ENCODE peak calls at places on chromosomes 4 and X, in four cellular contexts. H is A549, J is lower leg skin, K is HFFc6. C is an unnamed sample.

GRCh38 chr4:48046059-48046458 is 29.5 kb downstream of the NIPAL1 start:
- DNase-seq in H (no peak), J (no peak), K (no peak), C (no peak)

GRCh38 chr4:71270901-71271300 is 67.9 kb upstream of the SLC4A4 start:
- DNase-seq in H (peak), J (no peak), K (no peak), C (no peak)

GRCh38 chr4:183721207-183722081 is 62.4 kb downstream of the TRAPPC11 start:
- DNase-seq in H (peak), J (no peak), K (no peak), C (no peak)

GRCh38 chrX:17077349-17077748 is 130.9 kb downstream of the REPS2 start:
- DNase-seq in H (no peak), J (no peak), K (no peak), C (no peak)

GRCh38 chr4:142567199-142567598 is 278.9 kb downstream of the INPP4B start:
- DNase-seq in H (peak), J (no peak), K (no peak), C (no peak)

GRCh38 chr4:61380865-61381264 is 180.7 kb downstream of the ADGRL3 start:
- DNase-seq in H (no peak), J (no peak), K (no peak), C (no peak)

GRCh38 chrX:65697915-65698796 is 30.7 kb downstream of the MSN start:
- DNase-seq in H (no peak), J (no peak), K (peak), C (no peak)

GRCh38 chr4:53150631-53151488 is 215.0 kb downstream of the SCFD2 start:
- DNase-seq in H (no peak), J (no peak), K (no peak), C (no peak)

GRCh38 chrX:12970691-12971202 is 4.2 kb upstream of the TMSB4X start:
- DNase-seq in H (no peak), J (no peak), K (no peak), C (no peak)

GRCh38 chr4:42282081-42282901 is 115.0 kb upstream of the SHISA3 start:
- DNase-seq in H (peak), J (peak), K (peak), C (peak)

GRCh38 chrX:39149761-39150160 is 348.5 kb downstream of the MID1IP1 start:
- DNase-seq in H (no peak), J (peak), K (peak), C (peak)

GRCh38 chr4:122890142-122890769 is 32.1 kb downstream of the NUDT6 start:
- DNase-seq in H (no peak), J (no peak), K (no peak), C (no peak)

GRCh38 chrX:131763674-131764073 is 219.8 kb downstream of the OR13H1 start:
- DNase-seq in H (peak), J (no peak), K (no peak), C (peak)

GRCh38 chrX:18973527-18974192 is 10.3 kb downstream of the PHKA2 start:
- DNase-seq in H (no peak), J (no peak), K (no peak), C (no peak)

GRCh38 chr4:147843162-147843561 is 111.3 kb downstream of the ARHGAP10 start:
- DNase-seq in H (peak), J (no peak), K (no peak), C (no peak)

GRCh38 chrX:153561337-153561736 is 37.6 kb downstream of the CCNQ start:
- DNase-seq in H (no peak), J (no peak), K (no peak), C (no peak)

GRCh38 chr4:44760142-44760898 is 34.0 kb upstream of the GNPDA2 start:
- DNase-seq in H (peak), J (no peak), K (peak), C (no peak)

GRCh38 chrX:46404774-46405173 is 140.4 kb downstream of the ZNF674 start:
- DNase-seq in H (no peak), J (no peak), K (no peak), C (no peak)

GRCh38 chrX:113400193-113400704 is 559.6 kb upstream of the AMOT start:
- DNase-seq in H (no peak), J (no peak), K (no peak), C (no peak)

GRCh38 chr4:73593631-73594241 is 26.5 kb downstream of the RASSF6 start:
- DNase-seq in H (no peak), J (no peak), K (peak), C (no peak)

GRCh38 chr4:150886597-150886996 is 128.5 kb downstream of the LRBA start:
- DNase-seq in H (no peak), J (no peak), K (no peak), C (no peak)

GRCh38 chr4:41882622-41883347 is 52.4 kb upstream of the TMEM33 start:
- DNase-seq in H (peak), J (no peak), K (no peak), C (no peak)

GRCh38 chrX:19593684-19594083 is 78.4 kb upstream of the MAP3K15 start:
- DNase-seq in H (peak), J (no peak), K (peak), C (peak)

GRCh38 chr4:122045533-122045932 is 93.7 kb upstream of the TRPC3 start:
- DNase-seq in H (no peak), J (no peak), K (peak), C (peak)

GRCh38 chrX:130179579-130180215 is 7.9 kb downstream of the RAB33A start:
- DNase-seq in H (no peak), J (no peak), K (no peak), C (no peak)

GRCh38 chr4:153393397-153393796 is 48.9 kb downstream of the MND1 start:
- DNase-seq in H (no peak), J (no peak), K (peak), C (peak)

GRCh38 chr4:121764702-121765367 is at the start of gene SMIM43:
- DNase-seq in H (no peak), J (no peak), K (no peak), C (no peak)

DNA sequence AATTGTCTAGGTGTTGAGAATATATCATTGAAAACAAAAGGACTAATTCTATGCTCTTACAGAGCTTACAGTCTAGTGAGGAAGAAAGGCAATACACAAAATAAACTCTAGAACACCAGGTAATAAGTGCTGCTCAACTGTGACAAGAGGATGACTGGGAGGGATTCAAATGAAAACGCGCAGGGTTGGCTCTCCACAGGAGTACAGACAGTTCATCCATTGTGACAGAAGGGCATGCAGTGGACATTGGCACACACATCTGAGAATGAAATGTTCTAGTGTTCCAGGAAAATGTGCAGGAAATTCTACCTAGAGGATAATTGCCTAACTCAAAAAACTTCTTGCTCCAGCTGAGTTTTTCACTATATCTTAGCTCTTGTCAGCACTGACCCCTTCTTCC is 492.0 kb downstream of the IDS start:
- DNase-seq in H (no peak), J (no peak), K (no peak), C (no peak)
- TF ChIP-seq CTCF in H (no peak), J (no peak), K (no peak), C (no peak)

GRCh38 chr4:96352051-96352517 is 512.2 kb downstream of the PDHA2 start:
- DNase-seq in H (no peak), J (no peak), K (no peak), C (no peak)
- TF ChIP-seq CTCF in H (no peak), J (no peak), K (peak), C (no peak)

GRCh38 chrX:51148848-51149247 is 183.8 kb upstream of the NUDT10 start:
- DNase-seq in H (no peak), J (no peak), K (no peak), C (no peak)

DNA sequence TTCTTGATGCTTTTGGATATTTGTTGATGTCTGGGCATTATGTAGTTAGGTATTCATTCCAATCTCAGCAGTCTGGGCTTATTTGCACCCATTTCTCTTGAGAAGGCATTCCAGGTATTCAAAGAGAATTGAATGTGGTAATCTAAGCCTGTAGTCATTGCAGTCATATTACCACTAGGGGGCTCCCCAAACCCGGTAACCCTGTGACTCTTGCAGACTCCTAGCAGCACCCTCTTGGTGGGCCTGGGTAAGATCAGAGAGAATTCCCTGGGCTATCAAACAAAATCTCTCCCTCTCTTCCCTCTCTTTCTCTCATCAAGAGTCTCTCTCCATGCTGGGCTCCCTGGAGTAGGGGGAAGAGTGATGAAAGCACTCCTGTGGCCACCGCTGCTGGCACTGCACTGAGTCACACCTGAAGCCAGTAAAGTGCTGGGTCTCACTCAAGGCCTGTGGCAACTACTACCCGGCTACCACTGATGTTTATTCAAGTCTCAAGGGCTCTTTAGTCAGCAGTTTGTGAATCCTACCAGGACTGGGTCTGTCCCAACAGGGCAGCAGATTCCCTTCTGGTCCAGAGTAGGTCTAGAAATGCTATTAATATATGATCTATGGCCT is 187.7 kb upstream of the NUDT10 start:
- DNase-seq in H (peak), J (no peak), K (peak), C (no peak)
- TF ChIP-seq CTCF in H (peak), J (no peak), K (peak), C (peak)

DNA sequence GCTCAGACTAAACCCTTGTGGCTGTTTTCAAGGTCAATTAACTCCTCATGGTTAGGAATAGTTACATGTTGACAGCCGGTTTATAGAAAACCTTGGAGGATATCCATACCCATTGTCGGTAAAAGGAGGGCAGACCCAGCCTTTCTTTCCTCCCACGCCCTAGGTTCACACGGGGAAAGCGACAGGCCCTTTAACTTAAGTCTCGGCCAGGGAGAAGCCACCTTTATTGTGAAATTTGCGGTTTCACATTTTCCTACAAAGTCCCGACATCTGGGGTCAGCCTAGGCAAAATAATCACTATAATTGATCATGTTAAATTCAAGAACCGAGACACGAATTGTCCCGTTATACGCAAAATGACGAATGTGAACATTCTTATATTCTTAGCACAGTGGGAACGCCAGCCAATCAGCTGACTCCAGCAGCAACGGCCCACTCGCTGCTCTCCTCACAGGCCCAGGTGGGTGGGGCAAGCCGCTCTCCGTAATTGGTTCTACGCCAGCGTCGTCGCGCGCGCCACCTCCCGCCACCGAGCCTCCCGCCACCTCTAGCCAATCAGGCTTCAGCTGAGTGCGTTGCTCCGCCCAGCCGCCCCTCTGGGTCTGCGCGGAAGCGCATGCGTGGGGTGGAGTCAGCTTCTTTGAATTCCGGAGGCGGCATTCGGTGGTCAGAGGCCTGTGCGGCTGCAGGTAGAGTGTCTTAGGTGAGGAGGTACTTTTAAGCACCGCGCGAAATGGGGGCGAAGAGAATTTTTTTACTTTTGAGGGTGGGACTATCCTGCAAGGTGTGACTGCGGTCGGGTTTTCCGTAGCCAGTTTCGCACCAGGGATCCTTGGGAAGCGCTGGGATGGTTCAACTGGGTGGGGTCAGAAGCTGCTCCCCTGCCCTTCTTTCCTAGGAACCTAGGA is at the start of gene CENPI:
- DNase-seq in H (peak), J (peak), K (peak), C (peak)
- TF ChIP-seq CTCF in H (no peak), J (no peak), K (no peak), C (no peak)

GRCh38 chr4:124288706-124289486 is 423.6 kb downstream of the ANKRD50 start:
- DNase-seq in H (no peak), J (no peak), K (no peak), C (no peak)
- TF ChIP-seq CTCF in H (no peak), J (no peak), K (no peak), C (no peak)

GRCh38 chrX:135112096-135112729 is 8.1 kb downstream of the ETDB start:
- DNase-seq in H (peak), J (no peak), K (peak), C (no peak)
- TF ChIP-seq CTCF in H (peak), J (no peak), K (peak), C (peak)

DNA sequence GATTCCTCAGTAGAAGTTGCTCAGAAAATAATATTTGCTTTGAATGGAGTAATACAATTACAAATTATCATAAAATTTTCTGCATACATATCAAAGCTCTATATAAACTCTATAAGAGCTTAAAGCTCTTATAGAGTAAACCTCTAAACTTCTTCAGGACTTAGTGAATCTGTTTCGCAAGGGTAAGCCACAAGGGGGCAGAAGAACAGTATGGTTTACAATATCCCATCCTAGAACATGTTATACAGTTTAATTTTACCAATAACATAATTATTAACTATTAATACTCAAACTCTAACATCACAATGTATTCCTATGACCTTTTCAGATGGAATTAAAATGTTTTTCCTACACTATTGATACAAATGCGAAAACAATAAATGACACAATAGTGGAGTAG is 33.8 kb upstream of the SPANXN1 start:
- DNase-seq in H (no peak), J (no peak), K (no peak), C (no peak)
- TF ChIP-seq CTCF in H (peak), J (no peak), K (peak), C (no peak)

DNA sequence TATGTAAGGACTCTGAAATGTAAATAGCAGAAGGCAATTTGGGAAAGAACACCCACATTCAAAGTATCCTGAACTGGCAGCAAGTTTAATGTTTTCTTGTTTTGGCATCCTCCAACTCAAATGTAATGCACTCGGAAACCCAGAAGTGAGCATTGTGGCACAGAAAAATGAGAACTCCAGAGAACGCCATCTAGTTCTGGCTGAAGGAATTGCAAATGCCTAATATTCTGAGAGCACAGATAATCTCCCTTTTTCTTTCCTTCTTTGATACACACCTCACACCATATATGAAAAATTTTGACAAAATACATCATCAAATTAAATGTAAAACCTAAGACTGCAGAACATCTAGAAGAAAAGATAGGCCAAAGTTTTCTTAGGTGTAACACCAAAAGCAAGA is 52.1 kb downstream of the PWWP3B start:
- DNase-seq in H (no peak), J (no peak), K (no peak), C (no peak)
- TF ChIP-seq CTCF in H (peak), J (no peak), K (no peak), C (peak)

DNA sequence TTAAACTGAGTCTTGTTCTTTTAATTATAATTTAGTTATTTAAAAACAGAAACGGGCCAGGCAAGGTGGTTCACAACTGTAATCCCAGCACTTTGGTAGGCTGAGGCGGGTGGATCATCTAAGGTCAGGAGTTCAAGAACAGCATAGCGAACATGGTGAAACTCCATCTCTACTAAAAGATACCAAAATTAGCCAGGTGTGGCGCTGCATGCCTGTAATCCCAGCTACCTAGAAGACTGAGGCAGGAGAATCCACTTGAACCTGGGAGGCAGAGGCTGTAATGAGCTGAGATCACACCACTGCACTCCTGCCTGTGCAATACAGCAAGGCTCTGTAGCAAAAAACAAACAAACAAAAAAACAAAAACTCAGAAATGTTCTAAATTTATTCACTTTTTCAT is 852.9 kb downstream of the TECRL start:
- DNase-seq in H (no peak), J (no peak), K (no peak), C (no peak)
- TF ChIP-seq CTCF in H (no peak), J (no peak), K (no peak), C (no peak)

DNA sequence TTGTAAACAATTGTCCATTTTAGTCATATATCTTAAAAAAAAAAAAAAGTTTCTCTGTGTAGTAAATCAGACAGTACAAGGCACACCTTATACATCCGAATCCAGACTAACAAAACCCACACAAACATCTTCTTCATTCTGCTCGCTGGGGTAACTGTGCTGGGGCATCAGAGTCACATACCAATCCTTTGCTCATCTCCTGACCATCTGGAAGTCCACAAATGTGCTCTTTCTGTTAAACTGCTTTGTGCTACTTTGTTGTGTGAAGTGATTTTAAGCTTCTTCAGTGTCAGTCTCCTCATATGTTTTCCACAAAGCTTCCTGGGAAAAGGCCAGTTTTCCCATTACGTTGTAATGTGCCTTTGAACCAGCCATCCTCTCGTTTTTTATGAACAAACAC is 86.2 kb upstream of the CBR4 start:
- DNase-seq in H (no peak), J (no peak), K (no peak), C (no peak)
- TF ChIP-seq CTCF in H (no peak), J (no peak), K (no peak), C (no peak)

C was measured in AG09319.